ENCODE peak calls at places on chromosomes 4 and X, in nine cellular contexts. V, L, Q, S, G, R, X, Z and P are unnamed samples.

GRCh38 chr4:9969526-9970398 is 51.5 kb downstream of the SLC2A9 start:
- DNase-seq in V (no peak), L (no peak), Q (no peak), S (no peak), G (no peak), R (no peak), X (no peak), Z (no peak), P (no peak)

GRCh38 chr4:17664755-17665154 is 50.3 kb downstream of the MED28 start:
- DNase-seq in V (no peak), L (no peak), Q (no peak), S (no peak), G (peak), R (no peak), X (peak), Z (no peak), P (no peak)

GRCh38 chrX:19569121-19569805 is 54.0 kb upstream of the MAP3K15 start:
- DNase-seq in V (no peak), L (no peak), Q (no peak), S (no peak), G (no peak), R (no peak), X (no peak), Z (no peak), P (no peak)

GRCh38 chr4:88697113-88697512 is 516 bp downstream of the NAP1L5 start:
- DNase-seq in V (no peak), L (peak), Q (no peak), S (no peak), G (peak), R (peak), X (no peak), Z (no peak), P (no peak)

GRCh38 chrX:76454456-76454927 is 27.0 kb downstream of the MAGEE1 start:
- DNase-seq in V (peak), L (peak), Q (no peak), S (no peak), G (peak), R (peak), X (no peak), Z (peak), P (peak)

GRCh38 chr4:3516061-3516835 is 16.0 kb downstream of the LRPAP1 start:
- DNase-seq in V (no peak), L (no peak), Q (no peak), S (no peak), G (no peak), R (no peak), X (no peak), Z (no peak), P (no peak)

GRCh38 chr4:56979674-56980073 is 978 bp downstream of the POLR2B start:
- DNase-seq in V (no peak), L (no peak), Q (peak), S (no peak), G (peak), R (no peak), X (no peak), Z (peak), P (peak)

GRCh38 chr4:110634320-110635154 is 11.7 kb upstream of the PITX2 start:
- DNase-seq in V (no peak), L (no peak), Q (no peak), S (no peak), G (no peak), R (no peak), X (no peak), Z (no peak), P (no peak)

GRCh38 chr4:53895137-53895536 is 169.3 kb downstream of the CHIC2 start:
- DNase-seq in V (no peak), L (no peak), Q (no peak), S (no peak), G (no peak), R (no peak), X (no peak), Z (no peak), P (no peak)

GRCh38 chrX:150058728-150059127 is 120.4 kb upstream of the EOLA2 start:
- DNase-seq in V (no peak), L (no peak), Q (no peak), S (no peak), G (no peak), R (no peak), X (no peak), Z (no peak), P (no peak)

GRCh38 chr4:35986537-35986936 is 257.8 kb downstream of the ARAP2 start:
- DNase-seq in V (no peak), L (no peak), Q (no peak), S (no peak), G (no peak), R (no peak), X (no peak), Z (no peak), P (no peak)

GRCh38 chr4:124177647-124178425 is 534.7 kb downstream of the ANKRD50 start:
- DNase-seq in V (peak), L (peak), Q (no peak), S (no peak), G (peak), R (no peak), X (no peak), Z (no peak), P (no peak)

GRCh38 chr4:17807446-17807845 is 3.1 kb downstream of the DCAF16 start:
- DNase-seq in V (no peak), L (peak), Q (no peak), S (no peak), G (no peak), R (no peak), X (no peak), Z (no peak), P (no peak)

GRCh38 chr4:25575581-25575980 is 80.1 kb upstream of the SLC34A2 start:
- DNase-seq in V (no peak), L (no peak), Q (no peak), S (no peak), G (no peak), R (no peak), X (no peak), Z (no peak), P (no peak)

GRCh38 chrX:2707334-2707760 is 16.3 kb downstream of the CD99 start:
- DNase-seq in V (peak), L (peak), Q (peak), S (peak), G (peak), R (peak), X (peak), Z (no peak), P (peak)

GRCh38 chr4:104411501-104411900 is 83.2 kb downstream of the CXXC4 start:
- DNase-seq in V (no peak), L (no peak), Q (no peak), S (no peak), G (no peak), R (no peak), X (no peak), Z (no peak), P (no peak)

GRCh38 chr4:80135702-80136058 is 61.6 kb upstream of the PRDM8 start:
- DNase-seq in V (no peak), L (no peak), Q (no peak), S (no peak), G (no peak), R (no peak), X (no peak), Z (no peak), P (no peak)

GRCh38 chr4:30854566-30854965 is 134.4 kb downstream of the PCDH7 start:
- DNase-seq in V (no peak), L (peak), Q (no peak), S (no peak), G (no peak), R (no peak), X (no peak), Z (no peak), P (no peak)

GRCh38 chrX:150767045-150767395 is 73.8 kb downstream of the MTMR1 start:
- DNase-seq in V (no peak), L (peak), Q (no peak), S (no peak), G (no peak), R (peak), X (no peak), Z (no peak), P (no peak)

GRCh38 chr4:133157460-133158160 is 8.5 kb downstream of the PCDH10 start:
- DNase-seq in V (no peak), L (no peak), Q (no peak), S (no peak), G (no peak), R (no peak), X (no peak), Z (no peak), P (no peak)

GRCh38 chrX:83916525-83916924 is 55.6 kb downstream of the CYLC1 start:
- DNase-seq in V (peak), L (no peak), Q (no peak), S (no peak), G (peak), R (peak), X (no peak), Z (peak), P (no peak)

GRCh38 chr4:176745902-176746301 is 46.8 kb downstream of the VEGFC start:
- DNase-seq in V (no peak), L (no peak), Q (no peak), S (no peak), G (no peak), R (no peak), X (no peak), Z (no peak), P (no peak)